ENCODE peak calls at places on chromosomes 1 and 21, in eight cellular contexts. O is hepatocyte; Z is transverse colon; Q is heart left ventricle; H is activated gamma-delta T cell; N is activated T-helper 1 cell treated with anti-CD3 and anti-CD28 coated beads, Interleukin-12 subunit alpha, Interleukin-12 subunit beta, Interleukin-2, Interleukin-4 antibody, amounts not matched to agents 30 ng/mL and 10 ng/mL and 1 ng/mL, durations not matched to agents 14 hours and 24 hours and 36 hours; U is NCI-H526; J is aorta. C is an unnamed sample.

GRCh38 chr1:12587981-12588620 is 29.9 kb downstream of the DHRS3 start:
- DNase-seq in O (no peak), Z (no peak), Q (peak), H (no peak), N (no peak), U (no peak), J (no peak), C (peak)

GRCh38 chr1:116556289-116557006 is 14.4 kb downstream of the CD58 start:
- DNase-seq in O (peak), Z (peak), Q (peak), H (no peak), N (peak), U (no peak), J (peak), C (peak)

GRCh38 chr21:34693192-34693810 is 24.5 kb downstream of the CLIC6 start:
- DNase-seq in O (peak), Z (peak), Q (peak), H (no peak), N (peak), U (peak), J (no peak), C (peak)

GRCh38 chr1:160428053-160428452 is 27.7 kb downstream of the VANGL2 start:
- DNase-seq in O (no peak), Z (no peak), Q (no peak), H (no peak), N (no peak), U (no peak), J (no peak), C (no peak)

GRCh38 chr1:174191255-174191906 is 32.1 kb downstream of the RABGAP1L start:
- DNase-seq in O (no peak), Z (no peak), Q (no peak), H (no peak), N (no peak), U (no peak), J (no peak), C (no peak)

GRCh38 chr21:26554365-26554764 is 18.7 kb downstream of the CYYR1 start:
- DNase-seq in O (no peak), Z (no peak), Q (no peak), H (no peak), N (no peak), U (no peak), J (no peak), C (no peak)

GRCh38 chr1:244044423-244044822 is 6.7 kb upstream of the ZBTB18 start:
- DNase-seq in O (no peak), Z (no peak), Q (no peak), H (no peak), N (no peak), U (no peak), J (no peak), C (no peak)

GRCh38 chr1:94898486-94899385 is 28.2 kb downstream of the CNN3 start:
- DNase-seq in O (no peak), Z (no peak), Q (no peak), H (no peak), N (no peak), U (no peak), J (no peak), C (no peak)

GRCh38 chr1:237411621-237412020 is 369.6 kb downstream of the RYR2 start:
- DNase-seq in O (no peak), Z (no peak), Q (no peak), H (no peak), N (no peak), U (no peak), J (no peak), C (no peak)

GRCh38 chr1:52424757-52425265 is 20.4 kb downstream of the PRPF38A start:
- DNase-seq in O (no peak), Z (no peak), Q (no peak), H (no peak), N (no peak), U (no peak), J (no peak), C (no peak)

GRCh38 chr21:38126677-38127271 is 130.0 kb upstream of the KCNJ15 start:
- DNase-seq in O (peak), Z (peak), Q (peak), H (no peak), N (peak), U (peak), J (peak), C (peak)

GRCh38 chr1:183087001-183087400 is 63.8 kb downstream of the LAMC1 start:
- DNase-seq in O (no peak), Z (no peak), Q (no peak), H (no peak), N (no peak), U (no peak), J (no peak), C (peak)

GRCh38 chr1:228988655-228989054 is 253.4 kb downstream of the RHOU start:
- DNase-seq in O (no peak), Z (no peak), Q (peak), H (no peak), N (no peak), U (no peak), J (no peak), C (no peak)

GRCh38 chr1:15741183-15741850 is 982 bp upstream of the TMEM82 start:
- DNase-seq in O (peak), Z (peak), Q (peak), H (no peak), N (peak), U (peak), J (peak), C (peak)

GRCh38 chr1:85328713-85329376 is 52.4 kb upstream of the BCL10 start:
- DNase-seq in O (peak), Z (no peak), Q (no peak), H (no peak), N (no peak), U (no peak), J (no peak), C (peak)

GRCh38 chr1:184614667-184615066 is 140.0 kb downstream of the EDEM3 start:
- DNase-seq in O (no peak), Z (no peak), Q (no peak), H (no peak), N (no peak), U (no peak), J (no peak), C (no peak)

GRCh38 chr1:115648717-115649691 is 7.2 kb downstream of the VANGL1 start:
- DNase-seq in O (peak), Z (no peak), Q (no peak), H (no peak), N (peak), U (peak), J (no peak), C (no peak)

GRCh38 chr1:228488107-228488817 is 1.1 kb downstream of the RNF187 start:
- DNase-seq in O (peak), Z (no peak), Q (no peak), H (no peak), N (no peak), U (no peak), J (no peak), C (no peak)

GRCh38 chr1:16124377-16125087 is 31.3 kb downstream of the EPHA2 start:
- DNase-seq in O (no peak), Z (no peak), Q (peak), H (no peak), N (no peak), U (no peak), J (peak), C (no peak)

GRCh38 chr1:229111703-229112319 is 159.1 kb upstream of the RAB4A start:
- DNase-seq in O (no peak), Z (no peak), Q (no peak), H (no peak), N (no peak), U (no peak), J (no peak), C (no peak)

GRCh38 chr1:94316183-94316582 is 78.8 kb upstream of the ARHGAP29 start:
- DNase-seq in O (no peak), Z (no peak), Q (no peak), H (no peak), N (no peak), U (no peak), J (no peak), C (no peak)

GRCh38 chr1:183942933-183943693 is 94.4 kb downstream of the COLGALT2 start:
- DNase-seq in O (peak), Z (no peak), Q (no peak), H (no peak), N (no peak), U (no peak), J (no peak), C (peak)

GRCh38 chr21:44845418-44846200 is 27.7 kb upstream of the SUMO3 start:
- DNase-seq in O (peak), Z (peak), Q (peak), H (peak), N (peak), U (peak), J (peak), C (peak)

GRCh38 chr1:23558872-23559135 is 497 bp downstream of the ID3 start:
- DNase-seq in O (no peak), Z (no peak), Q (no peak), H (no peak), N (peak), U (no peak), J (no peak), C (peak)

GRCh38 chr1:189429610-189430009 is 1048.1 kb downstream of the BRINP3 start:
- DNase-seq in O (peak), Z (no peak), Q (no peak), H (no peak), N (no peak), U (peak), J (no peak), C (peak)

GRCh38 chr1:207944571-207944970 is 33.6 kb upstream of the CD34 start:
- DNase-seq in O (no peak), Z (no peak), Q (no peak), H (no peak), N (no peak), U (no peak), J (no peak), C (no peak)

GRCh38 chr1:93448292-93448982 is 519 bp downstream of the FNBP1L start:
- DNase-seq in O (peak), Z (peak), Q (peak), H (no peak), N (no peak), U (peak), J (peak), C (peak)